ENCODE peak calls at places on chromosomes 13 and 19, in eight cellular contexts. One of them, this sample, is unnamed.

GRCh38 chr19:49430678-49431329 is 5.6 kb downstream of the GFY start:
- DNase-seq in prostate gland: no peak
- DNase-seq in heart right ventricle: no peak
- DNase-seq in dorsolateral prefrontal cortex: peak; percentile 83
- DNase-seq in fibroblast of lung: no peak
- DNase-seq in fibroblast of mammary gland: no peak
- DNase-seq in uterus: no peak
- DNase-seq in A549: peak; percentile 68
- DNase-seq in this sample: no peak

GRCh38 chr13:25908390-25908789 is 143.4 kb downstream of the SHISA2 start:
- DNase-seq in A549: no peak
- DNase-seq in heart right ventricle: no peak
- DNase-seq in fibroblast of lung: no peak
- DNase-seq in prostate gland: no peak
- DNase-seq in fibroblast of mammary gland: no peak
- DNase-seq in uterus: no peak
- DNase-seq in dorsolateral prefrontal cortex: no peak
- DNase-seq in this sample: no peak

GRCh38 chr19:18776288-18776594 is 14.9 kb downstream of the COMP start:
- DNase-seq in fibroblast of mammary gland: peak; percentile 75
- DNase-seq in fibroblast of lung: peak; percentile 68
- DNase-seq in prostate gland: no peak
- DNase-seq in A549: no peak
- DNase-seq in uterus: no peak
- DNase-seq in dorsolateral prefrontal cortex: no peak
- DNase-seq in heart right ventricle: no peak
- DNase-seq in this sample: peak; percentile 55

GRCh38 chr13:34842466-34842865 is 99.6 kb upstream of the NBEA start:
- DNase-seq in prostate gland: no peak
- DNase-seq in fibroblast of mammary gland: no peak
- DNase-seq in uterus: no peak
- DNase-seq in heart right ventricle: no peak
- DNase-seq in A549: no peak
- DNase-seq in fibroblast of lung: no peak
- DNase-seq in dorsolateral prefrontal cortex: no peak
- DNase-seq in this sample: no peak

GRCh38 chr19:49348305-49349188 is 13.3 kb downstream of the CD37 start:
- DNase-seq in A549: no peak
- DNase-seq in dorsolateral prefrontal cortex: no peak
- DNase-seq in heart right ventricle: no peak
- DNase-seq in prostate gland: no peak
- DNase-seq in fibroblast of lung: no peak
- DNase-seq in uterus: no peak
- DNase-seq in fibroblast of mammary gland: no peak
- DNase-seq in this sample: no peak

GRCh38 chr13:99307648-99308339 is 595 bp upstream of the GPR183 start:
- DNase-seq in dorsolateral prefrontal cortex: no peak
- DNase-seq in heart right ventricle: no peak
- DNase-seq in A549: peak; percentile 10
- DNase-seq in fibroblast of mammary gland: peak; percentile 83
- DNase-seq in fibroblast of lung: peak; percentile 90
- DNase-seq in uterus: no peak
- DNase-seq in prostate gland: no peak
- DNase-seq in this sample: peak; percentile 75

GRCh38 chr19:30085394-30085793 is 143.4 kb downstream of the URI1 start:
- DNase-seq in heart right ventricle: no peak
- DNase-seq in fibroblast of lung: peak; percentile 3
- DNase-seq in prostate gland: no peak
- DNase-seq in A549: peak; percentile 25
- DNase-seq in fibroblast of mammary gland: no peak
- DNase-seq in dorsolateral prefrontal cortex: peak; percentile 40
- DNase-seq in uterus: no peak
- DNase-seq in this sample: no peak

GRCh38 chr13:110575322-110576069 is 14.0 kb upstream of the RAB20 start:
- DNase-seq in fibroblast of lung: peak; percentile 9
- DNase-seq in A549: peak; percentile 21
- DNase-seq in heart right ventricle: peak; percentile 33
- DNase-seq in dorsolateral prefrontal cortex: no peak
- DNase-seq in fibroblast of mammary gland: peak; percentile 83
- DNase-seq in prostate gland: no peak
- DNase-seq in uterus: no peak
- DNase-seq in this sample: peak; percentile 11

GRCh38 chr19:9881720-9882119 is 46.6 kb downstream of the PIN1 start:
- DNase-seq in prostate gland: no peak
- DNase-seq in heart right ventricle: no peak
- DNase-seq in A549: no peak
- DNase-seq in uterus: no peak
- DNase-seq in fibroblast of lung: no peak
- DNase-seq in fibroblast of mammary gland: no peak
- DNase-seq in dorsolateral prefrontal cortex: peak; percentile 55
- DNase-seq in this sample: no peak

GRCh38 chr19:2170219-2170618 is 6.5 kb downstream of the DOT1L start:
- DNase-seq in heart right ventricle: no peak
- DNase-seq in fibroblast of mammary gland: no peak
- DNase-seq in prostate gland: no peak
- DNase-seq in A549: no peak
- DNase-seq in uterus: no peak
- DNase-seq in dorsolateral prefrontal cortex: no peak
- DNase-seq in fibroblast of lung: no peak
- DNase-seq in this sample: no peak

GRCh38 chr19:10113964-10114650 is 2.6 kb downstream of the P2RY11 start:
- DNase-seq in dorsolateral prefrontal cortex: no peak
- DNase-seq in prostate gland: no peak
- DNase-seq in fibroblast of lung: no peak
- DNase-seq in fibroblast of mammary gland: no peak
- DNase-seq in uterus: no peak
- DNase-seq in heart right ventricle: no peak
- DNase-seq in A549: no peak
- DNase-seq in this sample: no peak

GRCh38 chr19:12550951-12551832 is at the start of gene ZNF564:
- DNase-seq in prostate gland: peak; percentile 98
- DNase-seq in fibroblast of mammary gland: peak; percentile 98
- DNase-seq in fibroblast of lung: peak; percentile 99
- DNase-seq in dorsolateral prefrontal cortex: peak; percentile 97
- DNase-seq in heart right ventricle: peak; percentile 98
- DNase-seq in uterus: peak; percentile 96
- DNase-seq in A549: peak; percentile 98
- DNase-seq in this sample: peak; percentile 99

DNA sequence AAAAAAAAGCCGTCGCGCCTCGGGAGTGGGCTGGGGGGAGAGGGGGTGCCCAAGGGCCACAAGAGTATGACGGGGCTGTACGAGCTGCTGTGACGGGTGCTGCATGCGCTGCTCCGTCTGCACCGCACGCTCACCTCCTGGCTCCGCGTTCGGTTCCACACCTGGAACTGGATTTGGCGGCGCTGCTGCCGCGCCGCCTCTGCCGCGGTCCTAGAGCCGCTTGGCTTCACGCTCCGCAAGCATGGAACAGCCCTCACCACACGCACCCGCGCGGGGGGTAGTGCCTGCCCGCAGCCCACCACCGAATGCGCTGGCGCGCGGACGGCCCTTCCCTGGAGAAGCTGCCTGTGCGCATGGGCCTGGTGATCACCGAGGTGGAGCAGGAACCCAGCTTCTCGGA is 18.8 kb downstream of the C1QTNF9 start:
- DNase-seq in prostate gland: no peak
- DNase-seq in fibroblast of mammary gland: no peak
- DNase-seq in dorsolateral prefrontal cortex: no peak
- DNase-seq in A549: no peak
- DNase-seq in heart right ventricle: no peak
- DNase-seq in fibroblast of lung: no peak
- DNase-seq in uterus: no peak
- DNase-seq in this sample: no peak
- H3K4me3 ChIP-seq in prostate gland: no peak overlapping the region
- H3K4me3 ChIP-seq in fibroblast of mammary gland: peak overlapping the region; percentile 6
- H3K4me3 ChIP-seq in dorsolateral prefrontal cortex: peak overlapping the region; percentile 45
- H3K4me3 ChIP-seq in A549: peak overlapping the region; percentile 32
- H3K4me3 ChIP-seq in heart right ventricle: peak overlapping the region; percentile 22
- H3K4me3 ChIP-seq in fibroblast of lung: no peak overlapping the region
- H3K4me3 ChIP-seq in uterus: no peak overlapping the region
- H3K4me3 ChIP-seq in this sample: peak overlapping the region; percentile 46

GRCh38 chr19:1126984-1127760 is 23.4 kb downstream of the GPX4 start:
- DNase-seq in fibroblast of mammary gland: no peak
- DNase-seq in uterus: no peak
- DNase-seq in prostate gland: no peak
- DNase-seq in A549: no peak
- DNase-seq in dorsolateral prefrontal cortex: no peak
- DNase-seq in heart right ventricle: no peak
- DNase-seq in fibroblast of lung: no peak
- DNase-seq in this sample: no peak
- H3K4me3 ChIP-seq in fibroblast of mammary gland: no peak overlapping the region
- H3K4me3 ChIP-seq in uterus: no peak overlapping the region
- H3K4me3 ChIP-seq in prostate gland: no peak overlapping the region
- H3K4me3 ChIP-seq in A549: no peak overlapping the region
- H3K4me3 ChIP-seq in dorsolateral prefrontal cortex: no peak overlapping the region
- H3K4me3 ChIP-seq in heart right ventricle: no peak overlapping the region
- H3K4me3 ChIP-seq in fibroblast of lung: no peak overlapping the region
- H3K4me3 ChIP-seq in this sample: no peak overlapping the region

GRCh38 chr13:113297370-113297871 is 382 bp downstream of the LAMP1 start:
- DNase-seq in fibroblast of lung: peak; percentile 18
- DNase-seq in dorsolateral prefrontal cortex: peak; percentile 52
- DNase-seq in A549: no peak
- DNase-seq in fibroblast of mammary gland: peak; percentile 11
- DNase-seq in prostate gland: no peak
- DNase-seq in heart right ventricle: no peak
- DNase-seq in uterus: peak; percentile 29
- DNase-seq in this sample: peak; percentile 37

GRCh38 chr13:113291129-113291528 is 5.9 kb upstream of the LAMP1 start:
- DNase-seq in dorsolateral prefrontal cortex: no peak
- DNase-seq in fibroblast of lung: no peak
- DNase-seq in heart right ventricle: no peak
- DNase-seq in uterus: no peak
- DNase-seq in fibroblast of mammary gland: no peak
- DNase-seq in prostate gland: no peak
- DNase-seq in A549: no peak
- DNase-seq in this sample: no peak

GRCh38 chr13:113288880-113289279 is 8.2 kb upstream of the LAMP1 start:
- DNase-seq in uterus: no peak
- DNase-seq in fibroblast of mammary gland: no peak
- DNase-seq in fibroblast of lung: no peak
- DNase-seq in heart right ventricle: no peak
- DNase-seq in A549: no peak
- DNase-seq in dorsolateral prefrontal cortex: no peak
- DNase-seq in prostate gland: no peak
- DNase-seq in this sample: no peak

GRCh38 chr13:113296842-113297369 is at the start of gene LAMP1:
- DNase-seq in dorsolateral prefrontal cortex: peak; percentile 93
- DNase-seq in fibroblast of lung: peak; percentile 96
- DNase-seq in fibroblast of mammary gland: peak; percentile 95
- DNase-seq in A549: peak; percentile 98
- DNase-seq in prostate gland: peak; percentile 94
- DNase-seq in uterus: peak; percentile 97
- DNase-seq in heart right ventricle: peak; percentile 97
- DNase-seq in this sample: peak; percentile 99

DNA sequence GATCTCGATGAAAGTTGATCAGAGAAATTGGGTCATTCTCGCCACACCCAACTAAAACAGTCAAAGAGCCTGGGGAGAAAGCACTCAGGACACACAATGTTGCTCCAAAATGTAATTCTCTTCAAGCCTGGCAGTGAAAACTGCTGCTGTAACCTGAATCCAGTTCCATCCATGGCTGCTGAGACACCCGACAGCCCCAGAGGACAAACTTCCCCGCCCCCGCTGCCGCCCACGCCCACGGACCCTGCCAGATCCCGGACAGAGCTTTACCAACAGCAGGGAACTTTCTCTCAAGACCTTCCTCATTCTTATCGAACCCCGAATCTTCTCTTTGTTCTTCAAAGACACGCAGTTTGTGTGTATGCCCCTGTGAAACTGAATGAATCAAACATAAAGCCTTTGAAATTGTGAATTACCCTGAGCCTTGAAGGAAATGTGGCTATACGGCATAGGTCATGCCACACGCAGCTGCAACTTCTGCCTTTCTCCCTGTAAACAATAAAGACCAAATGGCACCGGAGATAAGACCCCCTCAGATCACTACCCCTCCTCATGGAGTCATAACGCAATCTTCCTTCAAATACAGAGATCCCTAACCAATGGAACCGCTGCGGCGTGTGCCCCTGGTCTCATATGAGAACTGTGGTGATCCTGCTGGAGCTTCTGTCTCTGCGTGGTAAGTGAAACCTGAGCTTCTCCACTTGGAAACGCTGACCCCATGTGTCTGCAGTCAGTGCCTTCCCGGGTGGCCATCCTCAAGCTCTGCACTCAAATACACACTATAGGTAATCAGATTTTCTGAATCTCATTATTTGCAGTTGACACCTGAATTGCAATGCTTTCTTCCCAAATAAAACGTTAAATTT is 4.8 kb upstream of the LAMP1 start:
- DNase-seq in fibroblast of mammary gland: peak; percentile 44
- DNase-seq in fibroblast of lung: peak; percentile 22
- DNase-seq in uterus: no peak
- DNase-seq in dorsolateral prefrontal cortex: no peak
- DNase-seq in A549: no peak
- DNase-seq in prostate gland: peak; percentile 48
- DNase-seq in heart right ventricle: no peak
- DNase-seq in this sample: peak; percentile 34
- H3K4me3 ChIP-seq in fibroblast of mammary gland: peak overlapping the region; percentile 44
- H3K4me3 ChIP-seq in fibroblast of lung: peak overlapping the region; percentile 1
- H3K4me3 ChIP-seq in uterus: no peak overlapping the region
- H3K4me3 ChIP-seq in dorsolateral prefrontal cortex: peak overlapping the region; percentile 35
- H3K4me3 ChIP-seq in A549: no peak overlapping the region
- H3K4me3 ChIP-seq in prostate gland: peak overlapping the region; percentile 22
- H3K4me3 ChIP-seq in heart right ventricle: peak overlapping the region; percentile 35
- H3K4me3 ChIP-seq in this sample: peak overlapping the region; percentile 30

DNA sequence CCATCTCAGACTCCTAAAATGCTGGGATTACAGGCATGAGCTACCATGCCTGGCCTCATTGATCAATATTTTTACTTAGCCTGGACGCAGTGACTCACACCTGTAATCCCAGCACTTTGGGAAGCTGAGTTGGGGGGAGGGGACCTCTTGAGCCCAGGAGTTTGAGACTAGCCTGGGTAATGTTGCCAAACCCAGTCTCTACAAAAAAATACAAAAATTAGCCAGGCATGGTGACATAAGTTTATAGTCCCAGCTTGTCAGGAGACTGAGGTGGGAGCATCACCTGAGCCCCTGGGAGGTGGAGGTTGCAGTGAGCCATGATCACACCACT is 1.9 kb downstream of the SAE1 start:
- DNase-seq in fibroblast of mammary gland: no peak
- DNase-seq in uterus: no peak
- DNase-seq in A549: no peak
- DNase-seq in prostate gland: no peak
- DNase-seq in dorsolateral prefrontal cortex: no peak
- DNase-seq in fibroblast of lung: no peak
- DNase-seq in heart right ventricle: no peak
- DNase-seq in this sample: no peak
- H3K4me3 ChIP-seq in fibroblast of mammary gland: no peak overlapping the region
- H3K4me3 ChIP-seq in uterus: no peak overlapping the region
- H3K4me3 ChIP-seq in A549: peak overlapping the region; percentile 71
- H3K4me3 ChIP-seq in prostate gland: no peak overlapping the region
- H3K4me3 ChIP-seq in dorsolateral prefrontal cortex: peak overlapping the region; percentile 83
- H3K4me3 ChIP-seq in fibroblast of lung: no peak overlapping the region
- H3K4me3 ChIP-seq in heart right ventricle: no peak overlapping the region
- H3K4me3 ChIP-seq in this sample: no peak overlapping the region